ENCODE peak calls at places on chromosomes 13 and 19, in seven cellular contexts. G, F, A, O, R, B and K are unnamed samples.

GRCh38 chr19:17454579-17454978 is 6.1 kb upstream of the TMEM221 start:
- DNase-seq in G (no peak), F (no peak), A (no peak), O (no peak), R (no peak), B (no peak), K (no peak)

GRCh38 chr19:6668696-6669095 is 1.3 kb downstream of the TNFSF14 start:
- DNase-seq in G (no peak), F (no peak), A (no peak), O (no peak), R (no peak), B (no peak), K (no peak)

GRCh38 chr19:10189631-10190425 is 4.9 kb downstream of the DNMT1 start:
- DNase-seq in G (peak; percentile 28), F (no peak), A (no peak), O (no peak), R (no peak), B (no peak), K (no peak)

GRCh38 chr19:7869910-7870511 is 4.2 kb downstream of the PRR36 start:
- DNase-seq in G (peak; percentile 59), F (peak; percentile 86), A (no peak), O (peak; percentile 18), R (no peak), B (peak; percentile 29), K (peak; percentile 59)

GRCh38 chr19:46830864-46831263 is 19.8 kb downstream of the AP2S1 start:
- DNase-seq in G (no peak), F (no peak), A (no peak), O (no peak), R (no peak), B (no peak), K (no peak)

GRCh38 chr19:31126236-31126635 is 223.0 kb downstream of the TSHZ3 start:
- DNase-seq in G (no peak), F (no peak), A (no peak), O (no peak), R (no peak), B (no peak), K (no peak)

GRCh38 chr19:2282062-2282861 is at the start of gene PEAK3:
- DNase-seq in G (no peak), F (peak; percentile 90), A (no peak), O (no peak), R (no peak), B (peak; percentile 81), K (peak; percentile 36)

GRCh38 chr13:25329706-25330105 is 28.3 kb downstream of the NUP58 start:
- DNase-seq in G (no peak), F (no peak), A (no peak), O (no peak), R (no peak), B (no peak), K (no peak)

GRCh38 chr19:33437351-33438015 is 64.0 kb downstream of the CEBPG start:
- DNase-seq in G (no peak), F (no peak), A (no peak), O (no peak), R (no peak), B (no peak), K (no peak)

GRCh38 chr19:48598996-48599626 is 7.4 kb upstream of the SPACA4 start:
- DNase-seq in G (no peak), F (no peak), A (no peak), O (no peak), R (no peak), B (no peak), K (no peak)

GRCh38 chr13:73035660-73036059 is 23.1 kb upstream of the KLF5 start:
- DNase-seq in G (no peak), F (no peak), A (no peak), O (no peak), R (no peak), B (no peak), K (no peak)

GRCh38 chr19:17757125-17757524 is 5.8 kb downstream of the FCHO1 start:
- DNase-seq in G (no peak), F (no peak), A (no peak), O (no peak), R (no peak), B (peak; percentile 61), K (peak; percentile 96)